ENCODE peak calls at places on chromosomes 1 and 21, in eight cellular contexts. One of them, this sample, is unnamed. For H3K9me3, the result is how much of the 10 kb centered on the place peaks cover.

GRCh38 chr1:243343970-243344749 is 88.3 kb downstream of the SDCCAG8 start:
- DNase-seq in IMR-90: peak
- DNase-seq in tibial artery: no peak
- DNase-seq in hepatocyte: peak
- DNase-seq in neural progenitor cell: peak
- DNase-seq in heart right ventricle: no peak
- DNase-seq in breast epithelium: no peak
- DNase-seq in body of pancreas: no peak
- DNase-seq in this sample: no peak

GRCh38 chr1:9447215-9447960 is 91.9 kb upstream of the SLC25A33 start:
- DNase-seq in IMR-90: no peak
- DNase-seq in tibial artery: no peak
- DNase-seq in hepatocyte: no peak
- DNase-seq in neural progenitor cell: no peak
- DNase-seq in heart right ventricle: no peak
- DNase-seq in breast epithelium: no peak
- DNase-seq in body of pancreas: no peak
- DNase-seq in this sample: no peak

GRCh38 chr1:109170051-109170775 is 43.5 kb upstream of the SARS1 start:
- DNase-seq in IMR-90: peak
- DNase-seq in tibial artery: no peak
- DNase-seq in hepatocyte: no peak
- DNase-seq in neural progenitor cell: no peak
- DNase-seq in heart right ventricle: no peak
- DNase-seq in breast epithelium: no peak
- DNase-seq in body of pancreas: no peak
- DNase-seq in this sample: no peak

GRCh38 chr1:185916866-185917265 is 182.7 kb downstream of the HMCN1 start:
- DNase-seq in IMR-90: peak
- DNase-seq in tibial artery: no peak
- DNase-seq in hepatocyte: no peak
- DNase-seq in neural progenitor cell: no peak
- DNase-seq in heart right ventricle: no peak
- DNase-seq in breast epithelium: no peak
- DNase-seq in body of pancreas: no peak
- DNase-seq in this sample: no peak

GRCh38 chr1:118993712-118994049 is 5.5 kb upstream of the TBX15 start:
- DNase-seq in IMR-90: no peak
- DNase-seq in tibial artery: no peak
- DNase-seq in hepatocyte: no peak
- DNase-seq in neural progenitor cell: no peak
- DNase-seq in heart right ventricle: no peak
- DNase-seq in breast epithelium: no peak
- DNase-seq in body of pancreas: no peak
- DNase-seq in this sample: no peak

GRCh38 chr1:160189649-160190625 is at the start of gene CASQ1:
- DNase-seq in IMR-90: peak
- DNase-seq in tibial artery: no peak
- DNase-seq in hepatocyte: peak
- DNase-seq in neural progenitor cell: no peak
- DNase-seq in heart right ventricle: peak
- DNase-seq in breast epithelium: no peak
- DNase-seq in body of pancreas: peak
- DNase-seq in this sample: no peak

GRCh38 chr1:68051475-68051874 is 1.0 kb upstream of the DIRAS3 start:
- DNase-seq in IMR-90: peak
- DNase-seq in tibial artery: peak
- DNase-seq in hepatocyte: peak
- DNase-seq in neural progenitor cell: peak
- DNase-seq in heart right ventricle: peak
- DNase-seq in breast epithelium: peak
- DNase-seq in body of pancreas: peak
- DNase-seq in this sample: no peak

GRCh38 chr1:212920895-212921294 is 29.4 kb upstream of the VASH2 start:
- DNase-seq in IMR-90: no peak
- DNase-seq in tibial artery: no peak
- DNase-seq in hepatocyte: no peak
- DNase-seq in neural progenitor cell: no peak
- DNase-seq in heart right ventricle: no peak
- DNase-seq in breast epithelium: no peak
- DNase-seq in body of pancreas: no peak
- DNase-seq in this sample: no peak

GRCh38 chr1:15501208-15502032 is 22.6 kb downstream of the CASP9 start:
- DNase-seq in IMR-90: peak
- DNase-seq in tibial artery: peak
- DNase-seq in hepatocyte: peak
- DNase-seq in neural progenitor cell: peak
- DNase-seq in heart right ventricle: peak
- DNase-seq in breast epithelium: no peak
- DNase-seq in body of pancreas: peak
- DNase-seq in this sample: peak

GRCh38 chr1:64624859-64625258 is 120.0 kb upstream of the RAVER2 start:
- DNase-seq in IMR-90: peak
- DNase-seq in tibial artery: no peak
- DNase-seq in hepatocyte: no peak
- DNase-seq in neural progenitor cell: no peak
- DNase-seq in heart right ventricle: no peak
- DNase-seq in breast epithelium: no peak
- DNase-seq in body of pancreas: no peak
- DNase-seq in this sample: no peak

GRCh38 chr1:6103111-6103853 is 57.6 kb downstream of the KCNAB2 start:
- DNase-seq in IMR-90: no peak
- DNase-seq in tibial artery: no peak
- DNase-seq in hepatocyte: no peak
- DNase-seq in neural progenitor cell: no peak
- DNase-seq in heart right ventricle: peak
- DNase-seq in breast epithelium: no peak
- DNase-seq in body of pancreas: no peak
- DNase-seq in this sample: no peak

GRCh38 chr1:151839457-151840409 is at the start of gene C2CD4D:
- DNase-seq in IMR-90: no peak
- DNase-seq in tibial artery: peak
- DNase-seq in hepatocyte: peak
- DNase-seq in neural progenitor cell: peak
- DNase-seq in heart right ventricle: peak
- DNase-seq in breast epithelium: peak
- DNase-seq in body of pancreas: peak
- DNase-seq in this sample: peak

GRCh38 chr1:226210571-226211176 is 12.8 kb upstream of the MIXL1 start:
- DNase-seq in IMR-90: no peak
- DNase-seq in tibial artery: no peak
- DNase-seq in hepatocyte: no peak
- DNase-seq in neural progenitor cell: no peak
- DNase-seq in heart right ventricle: no peak
- DNase-seq in breast epithelium: no peak
- DNase-seq in body of pancreas: no peak
- DNase-seq in this sample: no peak

GRCh38 chr1:2811526-2811905 is 10.0 kb upstream of the TTC34 start:
- DNase-seq in IMR-90: no peak
- DNase-seq in tibial artery: no peak
- DNase-seq in hepatocyte: no peak
- DNase-seq in neural progenitor cell: no peak
- DNase-seq in heart right ventricle: no peak
- DNase-seq in breast epithelium: no peak
- DNase-seq in body of pancreas: no peak
- DNase-seq in this sample: no peak

GRCh38 chr1:2809656-2810055 is 8.2 kb upstream of the TTC34 start:
- DNase-seq in IMR-90: no peak
- DNase-seq in tibial artery: no peak
- DNase-seq in hepatocyte: no peak
- DNase-seq in neural progenitor cell: no peak
- DNase-seq in heart right ventricle: no peak
- DNase-seq in breast epithelium: no peak
- DNase-seq in body of pancreas: no peak
- DNase-seq in this sample: no peak

GRCh38 chr1:2808831-2809605 is 7.5 kb upstream of the TTC34 start:
- DNase-seq in IMR-90: no peak
- DNase-seq in tibial artery: no peak
- DNase-seq in hepatocyte: no peak
- DNase-seq in neural progenitor cell: no peak
- DNase-seq in heart right ventricle: no peak
- DNase-seq in breast epithelium: no peak
- DNase-seq in body of pancreas: no peak
- DNase-seq in this sample: no peak

GRCh38 chr1:2810899-2811525 is 9.5 kb upstream of the TTC34 start:
- DNase-seq in IMR-90: no peak
- DNase-seq in tibial artery: no peak
- DNase-seq in hepatocyte: no peak
- DNase-seq in neural progenitor cell: no peak
- DNase-seq in heart right ventricle: no peak
- DNase-seq in breast epithelium: no peak
- DNase-seq in body of pancreas: no peak
- DNase-seq in this sample: no peak

GRCh38 chr1:2810281-2810680 is 8.8 kb upstream of the TTC34 start:
- DNase-seq in IMR-90: no peak
- DNase-seq in tibial artery: no peak
- DNase-seq in hepatocyte: no peak
- DNase-seq in neural progenitor cell: no peak
- DNase-seq in heart right ventricle: no peak
- DNase-seq in breast epithelium: no peak
- DNase-seq in body of pancreas: no peak
- DNase-seq in this sample: no peak
- H3K9me3 ChIP-seq in IMR-90: half or more
- H3K9me3 ChIP-seq in tibial artery: under half
- H3K9me3 ChIP-seq in hepatocyte: under half
- H3K9me3 ChIP-seq in neural progenitor cell: under half
- H3K9me3 ChIP-seq in heart right ventricle: under half
- H3K9me3 ChIP-seq in breast epithelium: under half
- H3K9me3 ChIP-seq in body of pancreas: under half
- H3K9me3 ChIP-seq in this sample: under half

GRCh38 chr21:43866659-43867331 is 1.8 kb downstream of the AGPAT3 start:
- DNase-seq in IMR-90: no peak
- DNase-seq in tibial artery: no peak
- DNase-seq in hepatocyte: peak
- DNase-seq in neural progenitor cell: no peak
- DNase-seq in heart right ventricle: no peak
- DNase-seq in breast epithelium: no peak
- DNase-seq in body of pancreas: peak
- DNase-seq in this sample: peak

GRCh38 chr21:43866233-43866632 is 1.2 kb downstream of the AGPAT3 start:
- DNase-seq in IMR-90: peak
- DNase-seq in tibial artery: no peak
- DNase-seq in hepatocyte: peak
- DNase-seq in neural progenitor cell: peak
- DNase-seq in heart right ventricle: peak
- DNase-seq in breast epithelium: peak
- DNase-seq in body of pancreas: peak
- DNase-seq in this sample: peak

GRCh38 chr21:43864806-43865470 is at the start of gene AGPAT3:
- DNase-seq in IMR-90: no peak
- DNase-seq in tibial artery: no peak
- DNase-seq in hepatocyte: peak
- DNase-seq in neural progenitor cell: peak
- DNase-seq in heart right ventricle: peak
- DNase-seq in breast epithelium: no peak
- DNase-seq in body of pancreas: peak
- DNase-seq in this sample: peak

GRCh38 chr21:43865471-43866181 is 603 bp downstream of the AGPAT3 start:
- DNase-seq in IMR-90: peak
- DNase-seq in tibial artery: no peak
- DNase-seq in hepatocyte: peak
- DNase-seq in neural progenitor cell: peak
- DNase-seq in heart right ventricle: peak
- DNase-seq in breast epithelium: no peak
- DNase-seq in body of pancreas: peak
- DNase-seq in this sample: peak

GRCh38 chr21:43864313-43864805 is 664 bp upstream of the AGPAT3 start:
- DNase-seq in IMR-90: peak
- DNase-seq in tibial artery: no peak
- DNase-seq in hepatocyte: peak
- DNase-seq in neural progenitor cell: peak
- DNase-seq in heart right ventricle: peak
- DNase-seq in breast epithelium: peak
- DNase-seq in body of pancreas: peak
- DNase-seq in this sample: no peak
- H3K9me3 ChIP-seq in IMR-90: under half
- H3K9me3 ChIP-seq in tibial artery: under half
- H3K9me3 ChIP-seq in hepatocyte: under half
- H3K9me3 ChIP-seq in neural progenitor cell: under half
- H3K9me3 ChIP-seq in heart right ventricle: under half
- H3K9me3 ChIP-seq in breast epithelium: under half
- H3K9me3 ChIP-seq in body of pancreas: under half
- H3K9me3 ChIP-seq in this sample: under half

GRCh38 chr1:179476484-179476883 is 99.3 kb downstream of the NPHS2 start:
- DNase-seq in IMR-90: no peak
- DNase-seq in tibial artery: no peak
- DNase-seq in hepatocyte: no peak
- DNase-seq in neural progenitor cell: no peak
- DNase-seq in heart right ventricle: no peak
- DNase-seq in breast epithelium: no peak
- DNase-seq in body of pancreas: no peak
- DNase-seq in this sample: no peak

GRCh38 chr1:179478370-179478769 is 97.4 kb downstream of the NPHS2 start:
- DNase-seq in IMR-90: no peak
- DNase-seq in tibial artery: no peak
- DNase-seq in hepatocyte: no peak
- DNase-seq in neural progenitor cell: no peak
- DNase-seq in heart right ventricle: no peak
- DNase-seq in breast epithelium: no peak
- DNase-seq in body of pancreas: no peak
- DNase-seq in this sample: no peak

GRCh38 chr1:179474713-179475112 is 101.0 kb downstream of the NPHS2 start:
- DNase-seq in IMR-90: no peak
- DNase-seq in tibial artery: no peak
- DNase-seq in hepatocyte: no peak
- DNase-seq in neural progenitor cell: no peak
- DNase-seq in heart right ventricle: no peak
- DNase-seq in breast epithelium: no peak
- DNase-seq in body of pancreas: no peak
- DNase-seq in this sample: no peak
- H3K9me3 ChIP-seq in IMR-90: under half
- H3K9me3 ChIP-seq in tibial artery: under half
- H3K9me3 ChIP-seq in hepatocyte: under half
- H3K9me3 ChIP-seq in neural progenitor cell: under half
- H3K9me3 ChIP-seq in heart right ventricle: under half
- H3K9me3 ChIP-seq in breast epithelium: under half
- H3K9me3 ChIP-seq in body of pancreas: under half
- H3K9me3 ChIP-seq in this sample: under half

GRCh38 chr1:236812334-236813030 is 17.4 kb downstream of the MTR start:
- DNase-seq in IMR-90: no peak
- DNase-seq in tibial artery: no peak
- DNase-seq in hepatocyte: no peak
- DNase-seq in neural progenitor cell: no peak
- DNase-seq in heart right ventricle: no peak
- DNase-seq in breast epithelium: no peak
- DNase-seq in body of pancreas: peak
- DNase-seq in this sample: no peak

GRCh38 chr1:236808005-236808404 is 12.9 kb downstream of the MTR start:
- DNase-seq in IMR-90: peak
- DNase-seq in tibial artery: no peak
- DNase-seq in hepatocyte: no peak
- DNase-seq in neural progenitor cell: no peak
- DNase-seq in heart right ventricle: no peak
- DNase-seq in breast epithelium: no peak
- DNase-seq in body of pancreas: no peak
- DNase-seq in this sample: no peak

GRCh38 chr1:236809133-236809532 is 14.0 kb downstream of the MTR start:
- DNase-seq in IMR-90: peak
- DNase-seq in tibial artery: no peak
- DNase-seq in hepatocyte: no peak
- DNase-seq in neural progenitor cell: no peak
- DNase-seq in heart right ventricle: no peak
- DNase-seq in breast epithelium: no peak
- DNase-seq in body of pancreas: peak
- DNase-seq in this sample: no peak

GRCh38 chr1:236808564-236809130 is 13.6 kb downstream of the MTR start:
- DNase-seq in IMR-90: peak
- DNase-seq in tibial artery: no peak
- DNase-seq in hepatocyte: no peak
- DNase-seq in neural progenitor cell: no peak
- DNase-seq in heart right ventricle: no peak
- DNase-seq in breast epithelium: no peak
- DNase-seq in body of pancreas: no peak
- DNase-seq in this sample: no peak

GRCh38 chr1:236810018-236810417 is 14.9 kb downstream of the MTR start:
- DNase-seq in IMR-90: peak
- DNase-seq in tibial artery: no peak
- DNase-seq in hepatocyte: no peak
- DNase-seq in neural progenitor cell: no peak
- DNase-seq in heart right ventricle: no peak
- DNase-seq in breast epithelium: no peak
- DNase-seq in body of pancreas: no peak
- DNase-seq in this sample: no peak
- H3K9me3 ChIP-seq in IMR-90: under half
- H3K9me3 ChIP-seq in tibial artery: under half
- H3K9me3 ChIP-seq in hepatocyte: under half
- H3K9me3 ChIP-seq in neural progenitor cell: under half
- H3K9me3 ChIP-seq in heart right ventricle: under half
- H3K9me3 ChIP-seq in breast epithelium: under half
- H3K9me3 ChIP-seq in body of pancreas: under half
- H3K9me3 ChIP-seq in this sample: under half